ENCODE peak calls at places on chromosomes 2 and 18, in six cellular contexts. X is Caki2; B is skeletal muscle cell; R is stimulated activated CD8-positive, alpha-beta memory T cell treated with anti-CD3 and anti-CD28 coated beads, Interleukin-4, amount 100 ng/mL, for 24 hours; F is hypothalamus; L is EL. Q is an unnamed sample.

GRCh38 chr2:134142903-134143302 is 111.0 kb upstream of the MGAT5 start:
- DNase-seq in X (no peak), B (no peak), R (no peak), F (no peak), L (peak), Q (no peak)

GRCh38 chr2:9739508-9739907 is 103.8 kb upstream of the TAF1B start:
- DNase-seq in X (no peak), B (no peak), R (no peak), F (no peak), L (no peak), Q (peak)

GRCh38 chr2:40299173-40299572 is 152.7 kb downstream of the SLC8A1 start:
- DNase-seq in X (no peak), B (no peak), R (no peak), F (no peak), L (no peak), Q (no peak)

GRCh38 chr2:64722645-64723044 is 68.9 kb upstream of the SERTAD2 start:
- DNase-seq in X (no peak), B (no peak), R (no peak), F (no peak), L (no peak), Q (no peak)

GRCh38 chr2:133264951-133265949 is 303.0 kb downstream of the NCKAP5 start:
- DNase-seq in X (peak), B (no peak), R (no peak), F (no peak), L (peak), Q (no peak)

GRCh38 chr2:155913356-155913755 is 419.2 kb downstream of the NR4A2 start:
- DNase-seq in X (no peak), B (no peak), R (no peak), F (no peak), L (no peak), Q (no peak)

GRCh38 chr2:96342085-96342484 is 6.5 kb downstream of the NCAPH start:
- DNase-seq in X (peak), B (peak), R (no peak), F (no peak), L (peak), Q (peak)

GRCh38 chr2:54626884-54627283 is 96.6 kb upstream of the EML6 start:
- DNase-seq in X (no peak), B (no peak), R (no peak), F (no peak), L (no peak), Q (no peak)

GRCh38 chr18:73670536-73670935 is 477.1 kb downstream of the FBXO15 start:
- DNase-seq in X (no peak), B (no peak), R (no peak), F (no peak), L (no peak), Q (no peak)

GRCh38 chr18:54690198-54690597 is 99.2 kb downstream of the DYNAP start:
- DNase-seq in X (no peak), B (peak), R (no peak), F (no peak), L (peak), Q (no peak)

GRCh38 chr2:180663016-180663471 is 317.4 kb upstream of the UBE2E3 start:
- DNase-seq in X (no peak), B (no peak), R (no peak), F (no peak), L (peak), Q (no peak)

GRCh38 chr18:32271649-32272324 is 81.9 kb downstream of the MEP1B start:
- DNase-seq in X (peak), B (peak), R (no peak), F (no peak), L (peak), Q (no peak)

GRCh38 chr18:28854964-28855363 is 678.0 kb upstream of the CDH2 start:
- DNase-seq in X (no peak), B (peak), R (no peak), F (no peak), L (no peak), Q (no peak)

GRCh38 chr18:68215931-68216330 is 499.0 kb downstream of the TMX3 start:
- DNase-seq in X (no peak), B (peak), R (no peak), F (no peak), L (peak), Q (no peak)

GRCh38 chr2:120929829-120930228 is 194.2 kb downstream of the GLI2 start:
- DNase-seq in X (no peak), B (no peak), R (no peak), F (no peak), L (peak), Q (no peak)

GRCh38 chr18:10113156-10114022 is 199.6 kb downstream of the VAPA start:
- DNase-seq in X (no peak), B (no peak), R (no peak), F (no peak), L (no peak), Q (no peak)

GRCh38 chr2:38648107-38648761 is 17.7 kb upstream of the GALM start:
- DNase-seq in X (no peak), B (no peak), R (no peak), F (no peak), L (no peak), Q (no peak)

GRCh38 chr2:100365434-100365833 is 43.1 kb upstream of the LONRF2 start:
- DNase-seq in X (peak), B (peak), R (no peak), F (no peak), L (peak), Q (no peak)

GRCh38 chr2:117199511-117199910 is 615.0 kb upstream of the DDX18 start:
- DNase-seq in X (no peak), B (no peak), R (no peak), F (no peak), L (no peak), Q (no peak)

GRCh38 chr2:41934323-41935003 is 113.4 kb upstream of the PKDCC start:
- DNase-seq in X (no peak), B (peak), R (no peak), F (no peak), L (no peak), Q (no peak)

GRCh38 chr2:219868635-219869034 is 241.2 kb downstream of the SLC4A3 start:
- DNase-seq in X (no peak), B (no peak), R (no peak), F (no peak), L (peak), Q (no peak)

GRCh38 chr2:10332402-10333246 is 29.9 kb downstream of the HPCAL1 start:
- DNase-seq in X (peak), B (no peak), R (no peak), F (no peak), L (no peak), Q (peak)

GRCh38 chr2:99611034-99611433 is 121.2 kb upstream of the REV1 start:
- DNase-seq in X (no peak), B (no peak), R (no peak), F (no peak), L (no peak), Q (no peak)

GRCh38 chr18:30622104-30622503 is 420.4 kb downstream of the DSC3 start:
- DNase-seq in X (no peak), B (no peak), R (no peak), F (no peak), L (no peak), Q (no peak)

GRCh38 chr18:61679836-61680235 is 213.0 kb downstream of the RNF152 start:
- DNase-seq in X (no peak), B (no peak), R (no peak), F (no peak), L (no peak), Q (no peak)

GRCh38 chr2:48346124-48346536 is 183.8 kb upstream of the STON1 start:
- DNase-seq in X (peak), B (peak), R (no peak), F (peak), L (peak), Q (no peak)

GRCh38 chr18:47422524-47422923 is 171.1 kb upstream of the SKOR2 start:
- DNase-seq in X (no peak), B (no peak), R (no peak), F (no peak), L (peak), Q (no peak)

GRCh38 chr2:235642446-235643107 is 148.7 kb downstream of the AGAP1 start:
- DNase-seq in X (no peak), B (peak), R (no peak), F (no peak), L (peak), Q (no peak)

GRCh38 chr2:42241517-42241916 is 72.4 kb downstream of the EML4 start:
- DNase-seq in X (no peak), B (no peak), R (no peak), F (no peak), L (no peak), Q (no peak)

GRCh38 chr2:47221039-47221438 is 65.9 kb upstream of the STPG4 start:
- DNase-seq in X (no peak), B (no peak), R (no peak), F (no peak), L (peak), Q (no peak)

GRCh38 chr18:62838475-62839098 is 123.2 kb downstream of the PHLPP1 start:
- DNase-seq in X (no peak), B (no peak), R (no peak), F (no peak), L (no peak), Q (no peak)

GRCh38 chr2:28645553-28645952 is 106.1 kb upstream of the PPP1CB start:
- DNase-seq in X (no peak), B (no peak), R (no peak), F (no peak), L (no peak), Q (no peak)

GRCh38 chr2:207473203-207473865 is 56.4 kb upstream of the CREB1 start:
- DNase-seq in X (peak), B (peak), R (peak), F (no peak), L (peak), Q (peak)

GRCh38 chr2:9174771-9175441 is 31.7 kb upstream of the ASAP2 start:
- DNase-seq in X (peak), B (peak), R (no peak), F (no peak), L (peak), Q (no peak)

GRCh38 chr2:240230424-240230945 is 90.0 kb upstream of the OTOS start:
- DNase-seq in X (no peak), B (no peak), R (no peak), F (no peak), L (no peak), Q (peak)